ENCODE peak calls at places on chromosomes 6 and 20, in seven cellular contexts. F is posterior cingulate gyrus, D is NCI-H524, Y is LoVo, Z is nucleus accumbens, M is caudate nucleus, N is HepG2. I is an unnamed sample.

GRCh38 chr20:63711085-63711645 is 3.3 kb downstream of the ZGPAT start:
- DNase-seq in F (no peak), D (no peak), Y (no peak), Z (no peak), M (no peak), N (no peak), I (no peak)

GRCh38 chr20:37897008-37897548 is 5.8 kb upstream of the VSTM2L start:
- DNase-seq in F (no peak), D (peak), Y (no peak), Z (no peak), M (no peak), N (no peak), I (no peak)

GRCh38 chr6:158028421-158028820 is 46.8 kb downstream of the SYNJ2 start:
- DNase-seq in F (no peak), D (no peak), Y (no peak), Z (no peak), M (no peak), N (no peak), I (peak)

GRCh38 chr6:73610444-73611275 is 43.1 kb downstream of the SLC17A5 start:
- DNase-seq in F (no peak), D (peak), Y (peak), Z (no peak), M (no peak), N (peak), I (peak)

GRCh38 chr6:154402081-154402780 is 45.6 kb upstream of the IPCEF1 start:
- DNase-seq in F (no peak), D (no peak), Y (no peak), Z (no peak), M (no peak), N (no peak), I (no peak)

GRCh38 chr6:41527721-41528408 is 18.3 kb upstream of the FOXP4 start:
- DNase-seq in F (no peak), D (peak), Y (no peak), Z (no peak), M (no peak), N (peak), I (peak)

GRCh38 chr6:127832381-127832780 is 68.5 kb downstream of the THEMIS start:
- DNase-seq in F (no peak), D (no peak), Y (no peak), Z (no peak), M (no peak), N (no peak), I (no peak)

GRCh38 chr6:23446394-23447001 is 679.5 kb upstream of the NRSN1 start:
- DNase-seq in F (no peak), D (peak), Y (no peak), Z (no peak), M (no peak), N (no peak), I (peak)

GRCh38 chr20:18683839-18684238 is 96.0 kb downstream of the DTD1 start:
- DNase-seq in F (no peak), D (no peak), Y (no peak), Z (no peak), M (no peak), N (no peak), I (no peak)

GRCh38 chr20:64189530-64189966 is 25.3 kb downstream of the MYT1 start:
- DNase-seq in F (no peak), D (no peak), Y (no peak), Z (no peak), M (no peak), N (no peak), I (no peak)

GRCh38 chr6:26194774-26195375 is 107.6 kb downstream of the HFE start:
- DNase-seq in F (no peak), D (no peak), Y (no peak), Z (no peak), M (no peak), N (no peak), I (no peak)

GRCh38 chr6:143027058-143027457 is 33.6 kb upstream of the AIG1 start:
- DNase-seq in F (peak), D (peak), Y (no peak), Z (no peak), M (no peak), N (peak), I (peak)

GRCh38 chr20:34549291-34549928 is 9.1 kb upstream of the MAP1LC3A start:
- DNase-seq in F (no peak), D (no peak), Y (no peak), Z (no peak), M (no peak), N (peak), I (peak)

GRCh38 chr6:43706788-43707187 is 19.2 kb upstream of the MRPS18A start:
- DNase-seq in F (no peak), D (no peak), Y (no peak), Z (no peak), M (no peak), N (peak), I (no peak)

GRCh38 chr6:143948208-143948607 is 59.9 kb downstream of the PLAGL1 start:
- DNase-seq in F (no peak), D (no peak), Y (no peak), Z (no peak), M (no peak), N (no peak), I (no peak)

GRCh38 chr6:100194535-100194934 is 200.5 kb upstream of the MCHR2 start:
- DNase-seq in F (no peak), D (no peak), Y (no peak), Z (no peak), M (no peak), N (no peak), I (no peak)

GRCh38 chr20:62741701-62742491 is 33.3 kb downstream of the NTSR1 start:
- DNase-seq in F (no peak), D (no peak), Y (no peak), Z (no peak), M (no peak), N (no peak), I (no peak)

GRCh38 chr20:49989234-49990065 is 6.7 kb downstream of the SNAI1 start:
- DNase-seq in F (no peak), D (no peak), Y (no peak), Z (no peak), M (no peak), N (no peak), I (peak)

GRCh38 chr20:62571667-62572344 is 70.5 kb upstream of the SLCO4A1 start:
- DNase-seq in F (no peak), D (peak), Y (no peak), Z (no peak), M (no peak), N (peak), I (no peak)

GRCh38 chr6:110944681-110945151 is 13.8 kb upstream of the GTF3C6 start:
- DNase-seq in F (peak), D (no peak), Y (peak), Z (no peak), M (no peak), N (peak), I (no peak)

GRCh38 chr6:17491416-17492142 is 98.2 kb downstream of the CAP2 start:
- DNase-seq in F (no peak), D (no peak), Y (no peak), Z (no peak), M (no peak), N (no peak), I (no peak)

GRCh38 chr20:37972256-37973058 is 60.8 kb downstream of the TTI1 start:
- DNase-seq in F (no peak), D (no peak), Y (no peak), Z (no peak), M (no peak), N (no peak), I (no peak)

GRCh38 chr6:47655719-47656595 is 42.4 kb upstream of the ADGRF4 start:
- DNase-seq in F (no peak), D (peak), Y (peak), Z (no peak), M (no peak), N (no peak), I (peak)

GRCh38 chr6:37784585-37784967 is 35.0 kb upstream of the ZFAND3 start:
- DNase-seq in F (peak), D (no peak), Y (no peak), Z (no peak), M (no peak), N (no peak), I (no peak)

GRCh38 chr6:33124525-33124901 is 48.7 kb downstream of the HLA-DPB1 start:
- DNase-seq in F (no peak), D (no peak), Y (no peak), Z (no peak), M (no peak), N (no peak), I (no peak)

GRCh38 chr6:48135352-48136084 is 24.5 kb upstream of the PTCHD4 start:
- DNase-seq in F (no peak), D (no peak), Y (peak), Z (no peak), M (no peak), N (no peak), I (peak)

GRCh38 chr6:160400426-160400825 is 52.2 kb downstream of the SLC22A3 start:
- DNase-seq in F (no peak), D (no peak), Y (no peak), Z (no peak), M (no peak), N (no peak), I (no peak)

GRCh38 chr6:80454661-80455365 is 348.3 kb downstream of the BCKDHB start:
- DNase-seq in F (no peak), D (no peak), Y (no peak), Z (no peak), M (no peak), N (no peak), I (no peak)

GRCh38 chr6:157605484-157605883 is 217.6 kb upstream of the SNX9 start:
- DNase-seq in F (no peak), D (no peak), Y (no peak), Z (no peak), M (no peak), N (no peak), I (no peak)

GRCh38 chr6:120055071-120055470 is 705.5 kb upstream of the MAN1A1 start:
- DNase-seq in F (no peak), D (peak), Y (no peak), Z (no peak), M (no peak), N (no peak), I (no peak)

GRCh38 chr20:43749734-43750294 is 23.0 kb upstream of the GTSF1L start:
- DNase-seq in F (peak), D (peak), Y (peak), Z (peak), M (peak), N (peak), I (peak)

GRCh38 chr6:86937219-86938079 is at the start of gene HTR1E:
- DNase-seq in F (peak), D (peak), Y (no peak), Z (peak), M (no peak), N (peak), I (peak)

GRCh38 chr6:50305660-50306059 is 255.9 kb upstream of the DEFB112 start:
- DNase-seq in F (no peak), D (no peak), Y (no peak), Z (no peak), M (no peak), N (peak), I (no peak)

GRCh38 chr20:44609006-44609510 is 26.7 kb downstream of the PKIG start:
- DNase-seq in F (no peak), D (no peak), Y (no peak), Z (no peak), M (no peak), N (peak), I (no peak)

GRCh38 chr6:154751020-154751800 is 18.0 kb downstream of the SCAF8 start:
- DNase-seq in F (no peak), D (no peak), Y (no peak), Z (no peak), M (no peak), N (no peak), I (no peak)

GRCh38 chr20:40232288-40232687 is 456.7 kb downstream of the MAFB start:
- DNase-seq in F (no peak), D (no peak), Y (no peak), Z (no peak), M (no peak), N (no peak), I (no peak)

GRCh38 chr6:111789593-111789992 is 83.7 kb downstream of the FYN start:
- DNase-seq in F (no peak), D (peak), Y (no peak), Z (no peak), M (no peak), N (no peak), I (no peak)

GRCh38 chr6:143264291-143264834 is 186.1 kb downstream of the ADAT2 start:
- DNase-seq in F (no peak), D (peak), Y (no peak), Z (no peak), M (no peak), N (no peak), I (no peak)